ENCODE peak calls at places on chromosomes 11 and 22, in ten cellular contexts. V is adrenal gland, G is prostate gland, S is right lobe of liver, A is testis, C is Peyer's patch, R is tibial nerve, B is gastrocnemius medialis, D is transverse colon, U is A549. H is an unnamed sample.

GRCh38 chr11:12434255-12434654 is 56.9 kb downstream of the PARVA start:
- DNase-seq in A (no peak), U (no peak), V (no peak), B (no peak), G (no peak), S (no peak), D (no peak), C (no peak), R (no peak), H (peak)

GRCh38 chr22:27405672-27406388 is 395.7 kb downstream of the MN1 start:
- DNase-seq in S (peak), G (peak), D (peak), U (peak), V (peak), C (peak), R (peak), B (peak), A (peak), H (no peak)

GRCh38 chr22:37931893-37932389 is 21.5 kb downstream of the C22orf23 start:
- DNase-seq in C (no peak), U (no peak), R (no peak), B (no peak), V (no peak), S (no peak), G (no peak), D (no peak), A (peak), H (no peak)

GRCh38 chr22:27317961-27318360 is 483.6 kb downstream of the MN1 start:
- DNase-seq in U (no peak), A (no peak), D (peak), V (no peak), G (no peak), S (no peak), B (no peak), C (peak), R (no peak), H (no peak)

GRCh38 chr11:3127706-3128355 is 37.3 kb downstream of the OSBPL5 start:
- DNase-seq in R (no peak), C (no peak), G (no peak), A (no peak), S (peak), D (no peak), V (no peak), B (peak), U (no peak), H (no peak)

GRCh38 chr11:69941546-69942332 is 122.5 kb upstream of the FGF3 start:
- DNase-seq in S (no peak), A (no peak), C (peak), R (no peak), B (no peak), U (no peak), V (no peak), D (no peak), G (no peak), H (no peak)

GRCh38 chr11:266676-267439 is 11.3 kb upstream of the NLRP6 start:
- DNase-seq in U (no peak), C (peak), V (no peak), G (no peak), D (no peak), R (peak), B (no peak), A (no peak), S (peak), H (no peak)

GRCh38 chr11:117839936-117840813 is 15.6 kb upstream of the FXYD2 start:
- DNase-seq in S (no peak), U (no peak), R (no peak), V (no peak), C (no peak), D (peak), G (no peak), B (no peak), A (no peak), H (no peak)

GRCh38 chr11:11975201-11976092 is 33.0 kb downstream of the DKK3 start:
- DNase-seq in C (peak), U (no peak), D (no peak), R (no peak), V (no peak), G (no peak), B (no peak), S (no peak), A (no peak), H (no peak)

GRCh38 chr11:120324932-120325810 is at the start of gene TLCD5:
- DNase-seq in A (peak), B (no peak), R (peak), D (peak), G (peak), V (peak), U (peak), S (peak), C (peak), H (no peak)

GRCh38 chr11:91075032-91075695 is 852.3 kb upstream of the CHORDC1 start:
- DNase-seq in V (no peak), S (no peak), G (no peak), D (no peak), R (no peak), A (no peak), U (no peak), B (no peak), C (no peak), H (no peak)

GRCh38 chr11:927871-928270 is 2.2 kb downstream of the AP2A2 start:
- DNase-seq in C (no peak), G (no peak), V (no peak), U (no peak), R (no peak), D (peak), A (no peak), S (no peak), B (no peak), H (no peak)

GRCh38 chr22:35631597-35631996 is 14.5 kb upstream of the MB start:
- DNase-seq in R (no peak), A (peak), G (no peak), D (peak), V (peak), S (peak), U (peak), C (peak), B (no peak), H (no peak)

GRCh38 chr11:22466809-22467208 is 128.6 kb downstream of the SLC17A6 start:
- DNase-seq in G (no peak), D (no peak), S (no peak), U (no peak), B (peak), C (no peak), R (no peak), A (no peak), V (no peak), H (no peak)

GRCh38 chr22:28051091-28051786 is 132.2 kb upstream of the PITPNB start:
- DNase-seq in R (no peak), A (no peak), S (no peak), V (no peak), D (no peak), G (no peak), B (no peak), C (no peak), U (no peak), H (no peak)

GRCh38 chr11:119797137-119797611 is 68.2 kb upstream of the NECTIN1 start:
- DNase-seq in B (no peak), C (peak), U (no peak), A (no peak), G (no peak), R (no peak), V (no peak), D (no peak), S (no peak), H (no peak)

GRCh38 chr11:115488945-115489344 is 15.3 kb downstream of the CADM1 start:
- DNase-seq in R (no peak), U (peak), B (no peak), A (no peak), G (no peak), D (no peak), C (no peak), V (no peak), S (no peak), H (no peak)

GRCh38 chr11:41379084-41379483 is 80.4 kb downstream of the LRRC4C start:
- DNase-seq in B (no peak), G (no peak), D (no peak), C (no peak), A (no peak), V (no peak), S (no peak), U (no peak), R (no peak), H (no peak)

GRCh38 chr11:75492181-75492820 is 33.4 kb downstream of the GDPD5 start:
- DNase-seq in D (peak), R (no peak), B (no peak), V (no peak), S (no peak), A (no peak), G (no peak), U (no peak), C (no peak), H (no peak)

GRCh38 chr22:36453266-36453607 is 28.2 kb downstream of the TXN2 start:
- DNase-seq in R (no peak), A (no peak), B (no peak), G (no peak), V (no peak), U (no peak), S (no peak), C (no peak), D (peak), H (no peak)

GRCh38 chr22:31556627-31557203 is 60.4 kb downstream of the SFI1 start:
- DNase-seq in B (no peak), V (peak), D (no peak), S (no peak), R (peak), U (peak), G (peak), A (no peak), C (no peak), H (no peak)

GRCh38 chr11:90120191-90120590 is 14.3 kb upstream of the NAALAD2 start:
- DNase-seq in C (no peak), G (no peak), U (no peak), R (no peak), D (no peak), S (no peak), B (no peak), V (no peak), A (no peak), H (no peak)

GRCh38 chr22:43622886-43623285 is 189.2 kb downstream of the EFCAB6 start:
- DNase-seq in V (no peak), D (no peak), U (no peak), G (no peak), A (no peak), R (no peak), C (no peak), B (no peak), S (no peak), H (no peak)

GRCh38 chr22:50218996-50219727 is 18.4 kb downstream of the SELENOO start:
- DNase-seq in A (peak), R (peak), V (peak), D (peak), U (no peak), B (peak), G (peak), S (peak), C (peak), H (no peak)

GRCh38 chr22:45511847-45512261 is 9.2 kb downstream of the FBLN1 start:
- DNase-seq in G (no peak), C (no peak), V (peak), D (peak), A (peak), R (peak), B (peak), S (no peak), U (no peak), H (no peak)

GRCh38 chr11:109940816-109941215 is 152.4 kb upstream of the ZC3H12C start:
- DNase-seq in B (no peak), V (no peak), R (no peak), S (no peak), U (peak), G (no peak), D (no peak), C (no peak), A (no peak), H (no peak)

GRCh38 chr11:113161671-113162589 is 152.5 kb upstream of the TTC12 start:
- DNase-seq in D (no peak), V (peak), U (no peak), C (no peak), A (peak), G (no peak), B (no peak), S (no peak), R (no peak), H (no peak)

GRCh38 chr11:80955588-80955987 is 1514.8 kb upstream of the TENM4 start:
- DNase-seq in G (no peak), U (no peak), A (no peak), C (no peak), B (no peak), R (no peak), S (no peak), D (no peak), V (no peak), H (no peak)

GRCh38 chr11:75383246-75383645 is 16.1 kb upstream of the RPS3 start:
- DNase-seq in U (peak), V (no peak), D (no peak), B (no peak), S (no peak), A (no peak), C (no peak), R (no peak), G (no peak), H (no peak)

GRCh38 chr22:46592390-46592872 is 27.8 kb upstream of the GRAMD4 start:
- DNase-seq in G (no peak), R (no peak), S (peak), V (peak), A (no peak), U (no peak), C (no peak), D (peak), B (no peak), H (no peak)

GRCh38 chr11:97743205-97743742 is 1277.5 kb upstream of the CNTN5 start:
- DNase-seq in G (no peak), U (no peak), B (no peak), V (no peak), S (no peak), R (no peak), C (no peak), D (no peak), A (no peak), H (no peak)

GRCh38 chr22:27420817-27421361 is 380.7 kb downstream of the MN1 start:
- DNase-seq in G (peak), A (peak), D (peak), U (no peak), R (peak), S (peak), B (peak), V (peak), C (no peak), H (peak)

GRCh38 chr11:77186302-77186701 is 58.3 kb downstream of the MYO7A start:
- DNase-seq in S (no peak), D (no peak), V (no peak), C (no peak), A (no peak), R (no peak), U (no peak), B (no peak), G (no peak), H (no peak)

GRCh38 chr11:107792049-107792443 is 66.5 kb downstream of the SLC35F2 start:
- DNase-seq in V (no peak), S (no peak), A (no peak), U (no peak), B (no peak), D (no peak), G (no peak), R (no peak), C (no peak), H (no peak)

GRCh38 chr11:73184953-73185671 is 33.0 kb upstream of the P2RY2 start:
- DNase-seq in D (peak), B (peak), S (peak), R (peak), A (peak), U (peak), G (peak), C (peak), V (peak), H (no peak)

GRCh38 chr22:39179841-39180335 is 27.4 kb upstream of the CBX7 start:
- DNase-seq in S (no peak), R (no peak), G (no peak), U (no peak), V (no peak), B (no peak), C (no peak), A (no peak), D (no peak), H (no peak)

GRCh38 chr22:32333769-32334639 is 23.7 kb upstream of the RFPL3 start:
- DNase-seq in R (no peak), A (peak), B (no peak), U (no peak), S (no peak), G (no peak), D (no peak), C (peak), V (no peak), H (no peak)

GRCh38 chr11:112831969-112832368 is 129.3 kb upstream of the NCAM1 start:
- DNase-seq in S (no peak), R (no peak), D (no peak), G (no peak), A (no peak), C (no peak), U (no peak), B (no peak), V (no peak), H (no peak)

GRCh38 chr22:31044262-31044861 is 36.8 kb upstream of the SMTN start:
- DNase-seq in V (peak), D (peak), S (peak), C (no peak), A (peak), R (peak), G (no peak), B (peak), U (no peak), H (no peak)

DNA sequence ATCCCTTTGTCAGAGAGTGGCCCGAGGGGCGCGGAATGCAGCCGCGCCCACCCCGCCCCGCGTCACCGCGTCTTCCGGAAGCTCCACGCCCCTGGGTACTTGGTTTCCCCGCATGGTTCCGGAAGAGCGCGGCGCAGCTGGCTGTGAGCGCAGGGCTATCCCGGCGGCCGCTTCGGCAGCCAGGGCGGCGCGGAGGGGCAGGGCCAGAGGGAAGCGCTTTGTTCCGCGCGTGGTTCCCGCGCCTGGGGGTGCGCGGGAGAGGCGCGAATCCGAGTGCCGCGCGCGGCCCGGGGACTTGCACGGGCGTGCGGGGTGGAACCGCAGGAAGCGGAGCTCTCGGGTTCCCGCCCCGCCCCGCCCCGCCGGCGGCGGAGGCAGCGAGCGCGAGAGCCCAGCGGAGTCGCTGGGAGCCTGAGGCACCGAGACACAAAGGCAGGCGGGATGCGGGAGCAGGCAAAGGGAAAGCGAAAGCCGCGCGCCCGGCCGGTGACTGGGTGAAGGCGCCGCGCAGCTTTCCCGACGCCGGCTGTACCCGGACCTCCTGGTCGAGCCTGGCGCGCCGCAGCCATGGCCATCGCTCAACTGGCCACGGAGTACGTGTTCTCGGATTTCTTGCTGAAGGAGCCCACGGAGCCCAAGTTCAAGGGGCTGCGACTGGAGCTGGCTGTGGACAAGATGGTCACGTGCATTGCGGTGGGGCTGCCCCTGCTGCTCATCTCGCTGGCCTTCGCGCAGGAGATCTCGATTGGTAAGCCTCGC is at the start of gene PANX1:
- DNase-seq in C (peak), S (peak), D (peak), V (peak), R (peak), B (peak), G (peak), A (peak), U (peak), H (peak)
- TF ChIP-seq POLR2A in C (peak), S (peak), D (peak), V (peak), R (peak), B (peak), G (peak), A (peak), U (peak), H (peak)

DNA sequence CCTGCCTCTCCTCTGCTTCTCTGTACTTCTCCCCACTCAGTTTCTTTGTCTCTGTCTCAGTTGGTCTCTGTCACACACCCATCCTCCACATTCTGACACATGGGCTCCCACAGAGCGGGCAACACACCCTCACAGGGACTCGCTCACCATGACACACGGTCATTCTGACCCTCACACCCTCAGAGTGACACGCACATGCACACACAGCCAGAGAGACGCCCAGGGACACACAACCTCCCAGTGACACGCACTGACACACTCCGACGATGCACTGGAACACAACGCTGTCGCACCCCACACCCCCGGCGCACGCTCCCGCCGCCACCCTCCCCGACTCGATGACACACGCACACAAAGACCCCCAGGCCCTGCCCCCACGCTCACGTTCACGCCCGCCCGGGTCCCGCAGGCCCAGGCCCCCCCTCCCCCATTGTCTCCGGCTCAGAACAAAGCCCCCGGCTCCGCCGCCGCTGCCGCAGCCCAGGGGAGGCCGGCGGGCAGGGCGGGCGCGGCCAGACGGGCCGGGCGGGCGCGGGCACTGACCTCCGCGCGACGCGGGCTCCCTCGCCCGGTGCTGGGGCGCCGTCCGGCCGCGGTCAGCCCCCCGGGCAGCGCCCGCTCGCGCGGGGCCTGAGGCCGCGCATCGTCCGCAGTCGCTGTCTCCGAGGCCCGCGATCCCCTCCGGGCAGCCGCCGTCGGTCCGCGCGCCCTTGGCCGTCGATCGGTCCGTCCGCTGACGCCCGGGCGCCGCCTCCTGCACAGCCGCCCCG is 404 bp downstream of the DCHS1 start:
- DNase-seq in C (peak), R (no peak), U (no peak), G (no peak), D (no peak), B (no peak), A (no peak), S (no peak), V (peak), H (peak)
- H3K4me3 ChIP-seq in C (peak), R (peak), U (peak), G (peak), D (peak), B (peak), A (peak), S (peak), V (peak), H (peak)

GRCh38 chr11:126490261-126490660 is 134.8 kb downstream of the ST3GAL4 start:
- DNase-seq in S (no peak), U (no peak), D (no peak), C (peak), R (no peak), A (no peak), V (no peak), G (no peak), B (no peak), H (no peak)
- TF ChIP-seq CTCF in S (no peak), U (no peak), D (no peak), C (no peak), R (no peak), A (no peak), V (no peak), G (no peak), B (no peak), H (no peak)

DNA sequence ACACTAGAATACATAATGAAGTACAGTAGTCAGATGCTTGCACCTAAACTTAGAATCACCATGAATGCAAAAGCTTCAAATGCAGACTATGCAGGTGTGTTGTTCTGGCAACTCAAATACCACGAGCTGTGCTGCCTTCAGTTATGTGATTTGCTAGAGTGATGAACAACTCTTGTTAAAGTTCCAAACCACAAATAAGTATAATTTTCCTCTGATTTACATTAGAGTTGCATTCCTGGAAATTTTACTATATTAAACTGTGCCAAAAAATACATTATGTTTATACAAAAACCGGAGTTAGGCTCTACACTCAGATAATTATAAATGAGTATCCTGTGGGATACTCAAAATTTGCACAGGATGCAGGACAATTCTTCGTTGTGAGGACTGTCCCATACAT is 3.0 kb downstream of the TMEM218 start:
- DNase-seq in S (no peak), U (no peak), D (no peak), V (no peak), R (no peak), A (no peak), G (no peak), C (no peak), B (no peak), H (no peak)
- TF ChIP-seq POLR2A in S (no peak), U (no peak), D (no peak), V (no peak), R (no peak), A (no peak), G (no peak), C (no peak), B (no peak), H (no peak)

GRCh38 chr11:27698872-27699241 is 1.4 kb downstream of the BDNF start:
- DNase-seq in D (peak), A (peak), S (peak), B (peak), R (peak), G (peak), V (peak), C (peak), U (peak), H (no peak)
- H3K4me3 ChIP-seq in D (peak), A (no peak), S (peak), B (peak), R (peak), G (peak), V (peak), C (peak), U (peak), H (peak)

H was measured in esophagus muscularis mucosa.